ENCODE peak calls at places on chromosome 15, in four cellular contexts. N is astrocyte of the spinal cord, P is skeletal muscle cell, B is heart right ventricle. I is an unnamed sample.

GRCh38 chr15:68340711-68341671 is 63.4 kb downstream of the FEM1B start:
- DNase-seq in N (peak), P (peak), B (no peak), I (no peak)

GRCh38 chr15:87489902-87490301 is 766.6 kb downstream of the NTRK3 start:
- DNase-seq in N (no peak), P (no peak), B (no peak), I (no peak)

GRCh38 chr15:92033319-92033718 is 179.8 kb downstream of the SLCO3A1 start:
- DNase-seq in N (no peak), P (no peak), B (no peak), I (no peak)

GRCh38 chr15:66066005-66066404 is 187.5 kb downstream of the MEGF11 start:
- DNase-seq in N (no peak), P (no peak), B (no peak), I (no peak)

GRCh38 chr15:56052389-56053045 is 59.1 kb upstream of the NEDD4 start:
- DNase-seq in N (peak), P (peak), B (no peak), I (no peak)

GRCh38 chr15:62472616-62473299 is 307.7 kb upstream of the C2CD4B start:
- DNase-seq in N (no peak), P (no peak), B (peak), I (no peak)

GRCh38 chr15:45429974-45430792 is 51.8 kb upstream of the GATM start:
- DNase-seq in N (peak), P (no peak), B (peak), I (peak)

GRCh38 chr15:58650102-58650501 is 99.4 kb downstream of the ADAM10 start:
- DNase-seq in N (no peak), P (no peak), B (no peak), I (no peak)

GRCh38 chr15:81410318-81410753 is 36.3 kb upstream of the TMC3 start:
- DNase-seq in N (peak), P (peak), B (peak), I (peak)

GRCh38 chr15:77519540-77519939 is 98.9 kb downstream of the HMG20A start:
- DNase-seq in N (no peak), P (no peak), B (no peak), I (no peak)

GRCh38 chr15:62110000-62110851 is 43.4 kb downstream of the C2CD4A start:
- DNase-seq in N (peak), P (no peak), B (no peak), I (peak)

GRCh38 chr15:58793862-58794261 is 22.8 kb downstream of the MINDY2 start:
- DNase-seq in N (no peak), P (no peak), B (no peak), I (no peak)

GRCh38 chr15:51494411-51495314 is 127.9 kb downstream of the DMXL2 start:
- DNase-seq in N (peak), P (no peak), B (no peak), I (peak)

GRCh38 chr15:52294881-52295420 is 653 bp downstream of the MYO5C start:
- DNase-seq in N (no peak), P (no peak), B (no peak), I (no peak)

GRCh38 chr15:50380089-50380488 is 25.1 kb upstream of the GABPB1 start:
- DNase-seq in N (peak), P (no peak), B (no peak), I (no peak)

GRCh38 chr15:94314639-94315038 is 83.3 kb downstream of the MCTP2 start:
- DNase-seq in N (no peak), P (no peak), B (no peak), I (no peak)

GRCh38 chr15:92083190-92083589 is 229.7 kb downstream of the SLCO3A1 start:
- DNase-seq in N (no peak), P (no peak), B (no peak), I (no peak)

GRCh38 chr15:50783895-50784294 is 18.4 kb upstream of the SPPL2A start:
- DNase-seq in N (no peak), P (no peak), B (no peak), I (no peak)

GRCh38 chr15:27792756-27793264 is 306.3 kb downstream of the OCA2 start:
- DNase-seq in N (no peak), P (no peak), B (no peak), I (no peak)

GRCh38 chr15:69456208-69457166 is 3.9 kb downstream of the RPLP1 start:
- DNase-seq in N (no peak), P (no peak), B (no peak), I (no peak)
- H3K4me3 ChIP-seq in N (no peak), P (no peak), B (no peak), I (no peak)

GRCh38 chr15:41969851-41970431 is 2.4 kb downstream of the EHD4 start:
- DNase-seq in N (no peak), P (no peak), B (no peak), I (no peak)
- H3K4me3 ChIP-seq in N (no peak), P (no peak), B (peak), I (peak)

DNA sequence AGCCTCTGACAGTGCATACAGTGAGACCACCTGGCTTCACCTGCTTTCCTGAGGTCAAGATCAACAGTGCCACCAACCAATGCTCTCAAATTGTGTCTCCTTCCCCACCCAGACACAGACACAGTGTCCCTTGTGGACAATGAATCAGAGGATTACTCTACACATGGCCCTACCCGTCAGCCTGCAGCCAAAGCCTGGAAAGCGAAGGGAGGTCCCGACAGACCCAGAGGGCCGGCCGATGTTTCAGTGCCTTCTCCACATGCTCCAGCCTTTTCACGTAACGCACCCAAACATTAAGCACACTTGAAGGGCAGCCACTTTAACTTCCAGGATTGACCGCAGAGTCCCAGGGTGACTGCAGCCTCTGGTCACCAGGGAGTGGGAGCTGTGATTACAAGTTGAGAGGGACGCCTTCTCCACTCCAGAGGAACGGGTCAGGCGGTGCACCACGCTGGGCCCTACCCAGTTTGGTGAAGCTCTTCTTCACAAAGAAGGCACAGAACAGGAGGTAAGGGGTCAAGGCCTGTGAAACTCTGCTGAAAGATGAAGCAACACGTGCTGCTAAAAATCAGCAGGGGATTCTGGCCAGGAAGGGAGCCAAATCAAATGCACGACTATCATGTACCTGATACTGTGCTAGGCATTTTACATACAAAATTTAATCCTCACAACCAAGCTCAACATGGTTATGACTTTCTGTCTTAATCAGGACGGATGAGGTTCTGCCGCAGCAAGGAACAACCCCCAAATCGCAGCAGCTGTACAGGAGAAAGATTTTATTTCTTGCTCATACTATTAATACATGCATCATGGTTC is 17.2 kb downstream of the KLHL25 start:
- DNase-seq in N (no peak), P (no peak), B (no peak), I (no peak)
- H3K4me3 ChIP-seq in N (no peak), P (no peak), B (no peak), I (no peak)

GRCh38 chr15:48966595-48967301 is 3.0 kb upstream of the SHC4 start:
- DNase-seq in N (peak), P (peak), B (no peak), I (no peak)

GRCh38 chr15:48963524-48964113 is at the start of gene SHC4:
- DNase-seq in N (peak), P (peak), B (peak), I (peak)

GRCh38 chr15:48965972-48966371 is 2.3 kb upstream of the SHC4 start:
- DNase-seq in N (peak), P (no peak), B (no peak), I (peak)

GRCh38 chr15:48964898-48965297 is 1.2 kb upstream of the SHC4 start:
- DNase-seq in N (no peak), P (no peak), B (no peak), I (no peak)

DNA sequence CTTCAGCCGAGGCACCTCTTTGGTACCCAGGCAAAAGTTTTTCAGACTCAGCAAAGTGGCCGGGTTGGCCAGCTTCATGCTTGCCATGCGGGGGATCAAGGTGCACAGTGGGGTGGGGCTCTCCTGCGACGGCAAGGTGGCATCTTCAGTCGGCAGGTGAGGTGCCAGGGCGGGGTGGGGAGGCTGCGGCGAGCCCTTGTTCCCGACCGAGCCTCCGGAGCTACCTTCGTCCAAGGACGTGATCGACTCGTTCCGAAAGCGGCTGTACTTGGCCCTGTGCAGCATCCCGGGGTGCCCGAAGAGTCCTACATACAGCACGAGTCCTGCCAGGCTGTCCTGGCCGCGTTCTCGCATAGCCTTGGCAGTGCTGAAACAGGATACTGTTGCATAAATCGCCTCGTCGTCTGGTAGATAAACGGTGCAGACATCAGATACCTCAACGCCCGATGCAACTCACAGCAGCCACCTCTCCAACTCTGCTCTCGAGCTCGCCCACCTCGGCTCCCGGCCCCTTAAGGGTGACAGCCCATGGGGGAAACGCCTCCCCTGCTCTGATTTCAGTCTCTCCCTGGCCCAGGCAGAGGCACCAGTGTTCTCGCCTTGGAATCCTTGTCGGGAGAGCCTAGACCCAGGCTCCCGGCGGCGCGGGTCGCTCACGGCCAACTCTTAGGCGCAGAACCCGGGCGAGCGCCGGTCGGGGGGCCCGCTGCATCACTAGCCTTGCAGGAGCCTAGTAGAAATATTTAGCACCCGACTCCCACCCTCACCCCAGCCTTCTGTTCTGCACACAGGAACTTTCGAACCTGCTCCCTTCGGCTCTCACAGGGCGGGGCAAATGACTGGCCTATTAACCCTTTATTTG is 826 bp downstream of the SHC4 start:
- DNase-seq in N (peak), P (no peak), B (peak), I (peak)
- H3K4me3 ChIP-seq in N (peak), P (peak), B (peak), I (peak)

GRCh38 chr15:101617390-101617965 is 34.7 kb downstream of the TM2D3 start:
- DNase-seq in N (no peak), P (no peak), B (no peak), I (no peak)

GRCh38 chr15:101614001-101614585 is 38.1 kb downstream of the TM2D3 start:
- DNase-seq in N (no peak), P (no peak), B (no peak), I (no peak)

GRCh38 chr15:101614761-101615160 is 37.4 kb downstream of the TM2D3 start:
- DNase-seq in N (no peak), P (no peak), B (no peak), I (no peak)

GRCh38 chr15:101615986-101616848 is 36.0 kb downstream of the TM2D3 start:
- DNase-seq in N (peak), P (no peak), B (peak), I (peak)

GRCh38 chr15:101615414-101615985 is 36.7 kb downstream of the TM2D3 start:
- DNase-seq in N (no peak), P (no peak), B (no peak), I (no peak)
- H3K4me3 ChIP-seq in N (no peak), P (no peak), B (no peak), I (no peak)

GRCh38 chr15:69666441-69666882 is 213.8 kb downstream of the RPLP1 start:
- DNase-seq in N (peak), P (peak), B (no peak), I (no peak)
- H3K4me3 ChIP-seq in N (no peak), P (no peak), B (no peak), I (no peak)

GRCh38 chr15:80384442-80384841 is 19.7 kb upstream of the ARNT2 start:
- DNase-seq in N (no peak), P (no peak), B (no peak), I (no peak)

GRCh38 chr15:80375968-80376891 is 28.0 kb upstream of the ARNT2 start:
- DNase-seq in N (no peak), P (no peak), B (no peak), I (no peak)

GRCh38 chr15:80382285-80382684 is 21.9 kb upstream of the ARNT2 start:
- DNase-seq in N (no peak), P (no peak), B (no peak), I (no peak)

DNA sequence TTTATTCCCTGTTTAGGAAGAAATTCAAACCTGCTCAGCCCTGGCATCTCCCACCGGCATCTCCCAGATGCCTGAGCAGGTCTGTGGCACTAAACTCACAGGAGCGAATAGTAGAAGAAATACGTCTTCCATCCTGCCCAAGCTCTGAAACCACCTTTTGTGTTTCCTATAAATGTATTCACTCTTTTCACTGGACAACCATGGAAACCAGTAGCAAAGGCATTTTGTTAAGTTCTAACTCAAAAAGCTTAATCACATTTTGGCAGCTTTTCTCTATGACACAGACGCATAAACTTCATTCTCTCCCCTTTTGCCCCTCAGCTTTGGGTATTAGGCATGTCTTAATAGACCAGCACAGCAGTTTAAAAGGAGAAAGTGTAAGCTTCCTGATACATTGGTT is 24.5 kb upstream of the ARNT2 start:
- DNase-seq in N (no peak), P (no peak), B (no peak), I (no peak)
- H3K4me3 ChIP-seq in N (no peak), P (no peak), B (no peak), I (no peak)

DNA sequence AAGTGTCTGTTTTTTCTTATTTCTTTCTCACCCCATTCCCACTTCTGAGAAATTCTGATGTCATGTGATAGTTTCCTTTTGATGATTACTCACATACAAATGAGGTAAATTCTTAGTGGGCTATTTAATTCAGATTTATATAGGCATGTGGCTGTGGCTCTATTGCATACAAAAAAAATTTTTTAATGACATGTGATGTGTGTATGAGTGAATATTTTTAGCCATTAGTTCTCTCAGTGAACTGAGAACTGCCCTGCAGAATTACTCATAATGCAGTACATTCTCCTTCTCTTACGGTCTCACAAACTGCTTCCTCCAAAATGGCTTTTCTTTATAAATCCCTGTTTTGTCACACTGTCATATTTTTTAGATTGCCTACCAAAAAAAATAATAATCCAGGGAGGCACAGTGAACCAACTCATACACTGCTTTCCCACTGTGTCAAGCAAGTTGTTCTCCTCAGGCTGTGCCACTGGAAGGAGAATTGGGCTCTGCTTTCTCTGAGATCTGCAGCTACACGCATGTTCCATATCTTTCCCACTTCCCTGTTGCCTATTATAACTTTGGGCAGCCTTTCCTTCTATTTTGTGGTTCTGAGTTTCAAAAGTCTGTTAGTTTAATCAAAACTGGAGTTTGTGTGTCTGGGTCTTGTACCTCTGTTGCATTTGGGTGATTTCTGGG is 415.7 kb upstream of the THBS1 start:
- DNase-seq in N (peak), P (no peak), B (no peak), I (no peak)
- H3K4me3 ChIP-seq in N (no peak), P (no peak), B (no peak), I (no peak)

I was measured in MG63.